ENCODE peak calls at places on chromosomes 5 and 9, in eight cellular contexts. R, C, K, F, Y, Q, N and I are unnamed samples.
A peak's percentile ranks its signal among the peaks of the same experiment; 100 is the strongest.

GRCh38 chr5:158039441-158039840 is 180.5 kb upstream of the CLINT1 start:
- DNase-seq in R (no peak), C (no peak), K (no peak), F (no peak), Y (no peak), Q (no peak), N (no peak), I (no peak)

GRCh38 chr5:68027519-68027918 is 188.0 kb upstream of the PIK3R1 start:
- DNase-seq in R (no peak), C (peak; percentile 53), K (no peak), F (no peak), Y (no peak), Q (no peak), N (no peak), I (no peak)

GRCh38 chr5:150317048-150318003 is 14.6 kb upstream of the ARSI start:
- DNase-seq in R (peak; percentile 89), C (peak; percentile 76), K (peak; percentile 97), F (no peak), Y (no peak), Q (no peak), N (no peak), I (no peak)

GRCh38 chr9:18666348-18666747 is 192.4 kb downstream of the ADAMTSL1 start:
- DNase-seq in R (no peak), C (no peak), K (no peak), F (no peak), Y (no peak), Q (no peak), N (no peak), I (no peak)

GRCh38 chr5:132999246-132999645 is 27.1 kb downstream of the ZCCHC10 start:
- DNase-seq in R (no peak), C (no peak), K (no peak), F (no peak), Y (no peak), Q (no peak), N (no peak), I (no peak)

GRCh38 chr9:126116351-126117157 is 210.1 kb upstream of the MVB12B start:
- DNase-seq in R (no peak), C (no peak), K (no peak), F (no peak), Y (peak; percentile 9), Q (peak; percentile 55), N (peak; percentile 20), I (peak; percentile 52)

GRCh38 chr9:129624168-129624759 is 1.7 kb upstream of the NTMT1 start:
- DNase-seq in R (peak; percentile 60), C (no peak), K (peak; percentile 45), F (no peak), Y (peak; percentile 68), Q (no peak), N (no peak), I (no peak)

GRCh38 chr9:38153910-38154291 is 84.9 kb upstream of the SHB start:
- DNase-seq in R (no peak), C (no peak), K (no peak), F (no peak), Y (no peak), Q (no peak), N (no peak), I (no peak)

GRCh38 chr5:78594946-78595921 is 53.3 kb downstream of the LHFPL2 start:
- DNase-seq in R (peak; percentile 75), C (peak; percentile 75), K (peak; percentile 58), F (no peak), Y (no peak), Q (no peak), N (no peak), I (no peak)

GRCh38 chr5:98398465-98398864 is 375.0 kb upstream of the RGMB start:
- DNase-seq in R (no peak), C (no peak), K (no peak), F (no peak), Y (no peak), Q (no peak), N (no peak), I (no peak)

GRCh38 chr5:88879724-88880123 is 3.3 kb downstream of the MEF2C start:
- DNase-seq in R (no peak), C (no peak), K (no peak), F (no peak), Y (no peak), Q (no peak), N (no peak), I (no peak)

GRCh38 chr9:109497193-109498165 is 628 bp downstream of the PTPN3 start:
- DNase-seq in R (no peak), C (no peak), K (peak; percentile 84), F (no peak), Y (no peak), Q (no peak), N (no peak), I (no peak)

GRCh38 chr5:57495285-57495684 is 12.7 kb upstream of the ACTBL2 start:
- DNase-seq in R (no peak), C (no peak), K (no peak), F (peak; percentile 62), Y (no peak), Q (no peak), N (no peak), I (no peak)

GRCh38 chr9:136623849-136624183 is 38.9 kb upstream of the EGFL7 start:
- DNase-seq in R (no peak), C (no peak), K (no peak), F (peak; percentile 49), Y (no peak), Q (no peak), N (no peak), I (no peak)

GRCh38 chr5:69105996-69106906 is 12.4 kb downstream of the SLC30A5 start:
- DNase-seq in R (no peak), C (no peak), K (no peak), F (no peak), Y (no peak), Q (no peak), N (no peak), I (no peak)

DNA sequence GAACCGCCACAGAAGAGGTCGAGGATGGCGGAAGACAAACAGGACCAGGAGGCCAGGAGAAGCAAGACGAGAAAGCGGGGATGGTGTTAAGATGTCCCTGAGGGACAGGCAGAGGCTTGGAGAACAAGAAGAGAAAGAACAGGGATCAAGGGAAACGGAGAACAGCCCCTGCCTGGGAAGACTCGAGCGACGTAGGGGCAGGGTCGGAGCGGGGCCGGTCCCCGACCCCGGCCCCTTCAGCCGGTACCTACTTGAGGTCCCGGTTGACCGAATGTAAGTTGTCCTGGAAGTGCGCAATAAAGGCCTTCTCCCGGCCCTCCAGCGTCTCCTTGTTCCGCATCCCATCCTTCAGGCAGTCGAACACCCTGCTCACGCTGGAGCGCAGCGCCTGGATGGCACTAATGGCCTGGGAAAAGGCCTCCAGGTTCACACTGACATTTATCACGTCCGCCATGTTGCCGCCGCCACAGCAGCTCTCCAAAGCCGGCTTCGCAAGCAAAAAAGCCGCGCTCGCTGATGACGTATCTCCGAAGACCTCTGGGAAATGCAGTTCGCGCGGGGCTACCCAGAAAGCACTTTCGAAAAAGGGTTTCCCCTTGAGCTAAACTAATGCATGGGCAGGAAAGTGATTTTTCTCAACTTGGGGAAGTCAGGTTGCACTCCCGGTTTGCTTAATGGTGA is at the start of gene MED27:
- DNase-seq in R (peak; percentile 94), C (peak; percentile 93), K (peak; percentile 86), F (peak; percentile 96), Y (peak; percentile 96), Q (peak; percentile 95), N (peak; percentile 98), I (peak; percentile 98)
- TF ChIP-seq POLR2A in R (peak; percentile 27), C (peak; percentile 40), K (peak; percentile 43), F (peak; percentile 59), Y (no peak), Q (no peak), N (no peak), I (no peak)

GRCh38 chr9:127241354-127241753 is 23.2 kb upstream of the GARNL3 start:
- DNase-seq in R (no peak), C (no peak), K (no peak), F (no peak), Y (no peak), Q (no peak), N (no peak), I (no peak)

GRCh38 chr9:127248241-127248640 is 16.3 kb upstream of the GARNL3 start:
- DNase-seq in R (no peak), C (no peak), K (no peak), F (no peak), Y (no peak), Q (no peak), N (no peak), I (no peak)

GRCh38 chr9:127245637-127246164 is 18.9 kb upstream of the GARNL3 start:
- DNase-seq in R (no peak), C (no peak), K (no peak), F (no peak), Y (no peak), Q (no peak), N (no peak), I (no peak)

GRCh38 chr9:127249877-127250276 is 14.7 kb upstream of the GARNL3 start:
- DNase-seq in R (no peak), C (no peak), K (no peak), F (no peak), Y (no peak), Q (no peak), N (no peak), I (no peak)

GRCh38 chr9:127244609-127245601 is 19.7 kb upstream of the GARNL3 start:
- DNase-seq in R (peak; percentile 99), C (peak; percentile 97), K (peak; percentile 99), F (peak; percentile 98), Y (peak; percentile 99), Q (peak; percentile 99), N (peak; percentile 99), I (peak; percentile 99)
- TF ChIP-seq POLR2A in R (no peak), C (peak; percentile 60), K (peak; percentile 70), F (peak; percentile 65), Y (no peak), Q (no peak), N (no peak), I (no peak)

DNA sequence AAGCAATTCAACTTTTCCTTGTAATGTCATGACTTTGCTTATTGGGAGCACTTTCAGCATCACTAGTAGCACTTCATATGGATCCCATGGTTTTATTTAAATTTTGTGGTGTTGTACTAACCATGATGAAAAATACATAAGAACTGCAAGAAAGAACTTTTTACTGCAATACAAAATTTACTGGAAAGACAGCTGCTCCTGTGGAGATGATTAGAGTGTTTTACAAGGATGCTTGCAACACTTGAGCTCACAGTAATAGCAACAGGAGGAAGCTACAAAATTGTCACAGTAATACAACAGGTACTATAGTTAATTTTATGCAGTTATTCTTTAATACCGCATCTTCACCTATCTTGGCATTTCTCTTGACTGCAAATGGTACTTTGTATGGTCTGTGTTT is 158.3 kb upstream of the TSLP start:
- DNase-seq in R (no peak), C (no peak), K (no peak), F (no peak), Y (no peak), Q (no peak), N (no peak), I (no peak)
- TF ChIP-seq POLR2A in R (no peak), C (no peak), K (no peak), F (no peak), Y (no peak), Q (no peak), N (no peak), I (no peak)

DNA sequence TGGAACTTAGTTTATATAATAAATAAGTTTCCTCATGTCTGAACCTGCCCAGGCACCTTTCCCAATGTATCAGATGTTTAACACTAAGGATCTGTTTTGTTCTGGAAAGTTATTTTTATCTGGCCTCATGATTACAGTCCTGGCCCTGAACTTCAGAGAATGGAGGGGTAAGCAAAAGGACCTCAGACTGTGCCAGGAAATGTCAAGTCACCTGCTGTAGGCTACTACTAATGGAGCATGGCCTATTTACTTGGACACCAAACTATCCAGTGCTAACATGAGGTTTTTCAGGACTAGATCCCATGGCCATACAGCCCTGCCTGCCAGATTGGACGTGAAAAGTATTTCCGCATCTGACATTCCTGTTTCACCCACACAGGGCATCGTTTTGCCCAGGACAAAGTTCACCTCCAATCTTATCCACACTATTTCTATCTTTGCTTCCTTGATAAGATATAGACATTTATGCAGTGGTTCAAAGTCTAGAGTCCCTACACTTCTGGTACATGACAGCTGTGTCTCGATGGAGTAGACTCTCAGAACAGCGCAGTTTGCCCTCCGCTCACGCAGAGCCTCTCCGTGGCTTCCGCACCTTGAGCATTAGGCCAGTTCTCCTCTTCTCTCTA is at the start of gene BTNL8:
- DNase-seq in R (peak; percentile 12), C (no peak), K (no peak), F (no peak), Y (peak; percentile 68), Q (no peak), N (no peak), I (no peak)
- TF ChIP-seq POLR2A in R (no peak), C (no peak), K (no peak), F (no peak), Y (no peak), Q (no peak), N (no peak), I (no peak)